ENCODE peak calls at places on chromosomes 7 and 10, in six cellular contexts. W is Panc1, I is OCI-LY7, E is adrenal gland, Y is ovary, G is ascending aorta. X is an unnamed sample.

GRCh38 chr7:148746139-148746538 is 47.4 kb downstream of the CUL1 start:
- DNase-seq in W (no peak), I (no peak), Y (no peak), G (no peak), E (no peak), X (no peak)

GRCh38 chr7:92898798-92899197 is 62.4 kb upstream of the CDK6 start:
- DNase-seq in W (no peak), G (no peak), Y (no peak), E (no peak), I (no peak), X (no peak)

GRCh38 chr7:65731129-65731528 is 141.7 kb upstream of the VKORC1L1 start:
- DNase-seq in Y (no peak), I (no peak), G (no peak), W (no peak), E (no peak), X (no peak)

GRCh38 chr10:85927952-85928677 is 438.5 kb downstream of the GRID1 start:
- DNase-seq in G (no peak), E (no peak), W (no peak), Y (no peak), I (no peak), X (no peak)

GRCh38 chr10:80196270-80196949 is 8.9 kb downstream of the ANXA11 start:
- DNase-seq in I (peak; percentile 40), E (peak; percentile 60), G (peak; percentile 72), W (no peak), Y (no peak), X (peak; percentile 96)

GRCh38 chr7:103592844-103593243 is 146.8 kb upstream of the SLC26A5 start:
- DNase-seq in W (no peak), Y (no peak), E (no peak), G (no peak), I (no peak), X (no peak)

GRCh38 chr7:56175086-56175760 is 59.0 kb upstream of the NUPR2 start:
- DNase-seq in I (no peak), W (no peak), G (no peak), Y (peak; percentile 29), E (peak; percentile 81), X (peak; percentile 25)

GRCh38 chr10:46017733-46018132 is 12.7 kb downstream of the NCOA4 start:
- DNase-seq in E (no peak), G (no peak), I (no peak), Y (no peak), W (no peak), X (no peak)

GRCh38 chr10:31261502-31262311 is 57.3 kb upstream of the ZEB1 start:
- DNase-seq in G (no peak), E (no peak), Y (no peak), I (no peak), W (no peak), X (no peak)

GRCh38 chr7:114574384-114574783 is 159.8 kb downstream of the FOXP2 start:
- DNase-seq in E (no peak), W (no peak), I (no peak), G (no peak), Y (no peak), X (peak; percentile 19)

GRCh38 chr10:128979405-128979804 is 487.6 kb upstream of the MGMT start:
- DNase-seq in W (no peak), G (no peak), Y (no peak), I (no peak), E (no peak), X (no peak)

GRCh38 chr10:63553031-63553430 is 31.8 kb downstream of the REEP3 start:
- DNase-seq in Y (no peak), G (no peak), E (no peak), I (no peak), W (peak; percentile 33), X (no peak)

GRCh38 chr10:11894381-11895107 is 71.4 kb downstream of the PROSER2 start:
- DNase-seq in E (no peak), I (no peak), G (no peak), Y (no peak), W (no peak), X (no peak)

GRCh38 chr7:150476819-150477631 is 26.6 kb downstream of the GIMAP8 start:
- DNase-seq in Y (no peak), I (no peak), W (no peak), E (no peak), G (no peak), X (no peak)

GRCh38 chr7:164882-165660 is 27.3 kb upstream of the FAM20C start:
- DNase-seq in W (no peak), E (no peak), I (no peak), G (no peak), Y (no peak), X (no peak)

GRCh38 chr7:69285856-69286255 is 312.4 kb upstream of the AUTS2 start:
- DNase-seq in E (no peak), I (no peak), G (no peak), Y (no peak), W (no peak), X (no peak)

GRCh38 chr7:45700556-45700955 is 126.4 kb downstream of the ADCY1 start:
- DNase-seq in Y (peak; percentile 15), W (no peak), G (no peak), I (no peak), E (peak; percentile 46), X (peak; percentile 9)

GRCh38 chr10:113985342-113985844 is 58.3 kb upstream of the ADRB1 start:
- DNase-seq in W (no peak), I (no peak), Y (no peak), E (no peak), G (no peak), X (no peak)

GRCh38 chr7:40194743-40195142 is 59.9 kb downstream of the SUGCT start:
- DNase-seq in G (no peak), E (no peak), W (no peak), I (no peak), Y (no peak), X (no peak)

GRCh38 chr7:27189560-27190283 is 4.7 kb upstream of the HOXA11 start:
- DNase-seq in Y (no peak), W (no peak), E (no peak), G (no peak), I (no peak), X (no peak)
- H3K4me1 ChIP-seq in Y (peaks cover 2% of the 10 kb centered on the region), W (peaks cover 7% of the 10 kb centered on the region), E (peaks cover 10% of the 10 kb centered on the region), G (peaks cover 5% of the 10 kb centered on the region), I (no peaks in the 10 kb centered on the region), X (peaks cover 49% of the 10 kb centered on the region)

GRCh38 chr10:119654540-119654939 is 3.4 kb downstream of the BAG3 start:
- DNase-seq in I (no peak), Y (peak; percentile 41), W (no peak), E (no peak), G (no peak), X (peak; percentile 73)
- H3K27ac ChIP-seq in I (no peak overlapping the region), Y (no peak overlapping the region), W (peak overlapping the region; percentile 99), E (peak overlapping the region; percentile 92), G (peak overlapping the region; percentile 80), X (no peak overlapping the region)

GRCh38 chr10:124653311-124653710 is 90.9 kb downstream of the FAM53B start:
- DNase-seq in E (no peak), I (no peak), G (no peak), Y (no peak), W (no peak), X (no peak)
- H3K4me1 ChIP-seq in E (peaks cover 28% of the 10 kb centered on the region), I (peaks cover 14% of the 10 kb centered on the region), G (peaks cover 5% of the 10 kb centered on the region), Y (peaks cover 35% of the 10 kb centered on the region), W (peaks cover 3% of the 10 kb centered on the region), X (peaks cover 13% of the 10 kb centered on the region)

GRCh38 chr10:96701265-96701664 is 19.0 kb downstream of the PIK3AP1 start:
- DNase-seq in G (no peak), Y (no peak), I (peak; percentile 76), W (no peak), E (no peak), X (no peak)
- H3K27ac ChIP-seq in G (no peak overlapping the region), Y (no peak overlapping the region), I (peak overlapping the region; percentile 96), W (no peak overlapping the region), E (no peak overlapping the region), X (no peak overlapping the region)

X was measured in body of pancreas.